ENCODE peak calls at places on chromosome 17, in six cellular contexts. S is PC-3, M is breast epithelium, U is ovary, D is small intestine, Y is HL-60. I is an unnamed sample.

GRCh38 chr17:64779344-64780095 is 117.4 kb upstream of the SMURF2 start:
- DNase-seq in S (peak; percentile 28), M (no peak), U (no peak), D (no peak), Y (no peak), I (peak; percentile 64)

GRCh38 chr17:78780335-78780734 is 1.7 kb downstream of the CYTH1 start:
- DNase-seq in S (no peak), M (no peak), U (no peak), D (no peak), Y (no peak), I (no peak)

GRCh38 chr17:2412561-2413021 is 11.7 kb upstream of the MNT start:
- DNase-seq in S (no peak), M (no peak), U (peak; percentile 49), D (no peak), Y (no peak), I (no peak)

GRCh38 chr17:8649157-8650118 is 18.9 kb upstream of the MYH10 start:
- DNase-seq in S (no peak), M (no peak), U (no peak), D (no peak), Y (no peak), I (no peak)

GRCh38 chr17:49890077-49890821 is 42.4 kb upstream of the TAC4 start:
- DNase-seq in S (no peak), M (no peak), U (no peak), D (no peak), Y (no peak), I (peak; percentile 75)

GRCh38 chr17:45144199-45145034 is 3.9 kb upstream of the HEXIM1 start:
- DNase-seq in S (no peak), M (no peak), U (peak; percentile 84), D (peak; percentile 50), Y (no peak), I (peak; percentile 74)

GRCh38 chr17:63542942-63543821 is 7.1 kb upstream of the DCAF7 start:
- DNase-seq in S (no peak), M (no peak), U (no peak), D (peak; percentile 40), Y (no peak), I (no peak)

GRCh38 chr17:77665833-77666232 is 292.7 kb upstream of the TNRC6C start:
- DNase-seq in S (no peak), M (no peak), U (no peak), D (no peak), Y (no peak), I (no peak)

GRCh38 chr17:45873728-45874127 is 20.6 kb upstream of the MAPT start:
- DNase-seq in S (peak; percentile 34), M (no peak), U (no peak), D (no peak), Y (no peak), I (no peak)

GRCh38 chr17:8922451-8922850 is 43.1 kb downstream of the PIK3R5 start:
- DNase-seq in S (peak; percentile 76), M (no peak), U (no peak), D (no peak), Y (peak; percentile 89), I (no peak)

GRCh38 chr17:78289802-78290363 is 58.5 kb downstream of the TMEM235 start:
- DNase-seq in S (peak; percentile 94), M (peak; percentile 61), U (peak; percentile 80), D (peak; percentile 85), Y (peak; percentile 84), I (peak; percentile 73)

GRCh38 chr17:14052886-14053615 is 16.3 kb upstream of the COX10 start:
- DNase-seq in S (no peak), M (no peak), U (no peak), D (no peak), Y (no peak), I (no peak)

GRCh38 chr17:16377804-16378400 is 3.0 kb upstream of the UBB start:
- DNase-seq in S (peak; percentile 93), M (no peak), U (no peak), D (no peak), Y (no peak), I (no peak)

GRCh38 chr17:6648181-6648580 is 3.2 kb downstream of the MED31 start:
- DNase-seq in S (peak; percentile 52), M (no peak), U (no peak), D (peak; percentile 40), Y (no peak), I (no peak)

GRCh38 chr17:80941743-80942211 is 49.9 kb upstream of the CHMP6 start:
- DNase-seq in S (no peak), M (no peak), U (peak; percentile 67), D (no peak), Y (no peak), I (peak; percentile 74)

GRCh38 chr17:50943575-50943933 is 77.4 kb upstream of the TOB1 start:
- DNase-seq in S (no peak), M (no peak), U (peak; percentile 11), D (peak; percentile 44), Y (no peak), I (peak; percentile 35)

GRCh38 chr17:41544497-41544896 is 16.4 kb upstream of the KRT19 start:
- DNase-seq in S (no peak), M (no peak), U (no peak), D (peak; percentile 95), Y (no peak), I (no peak)

DNA sequence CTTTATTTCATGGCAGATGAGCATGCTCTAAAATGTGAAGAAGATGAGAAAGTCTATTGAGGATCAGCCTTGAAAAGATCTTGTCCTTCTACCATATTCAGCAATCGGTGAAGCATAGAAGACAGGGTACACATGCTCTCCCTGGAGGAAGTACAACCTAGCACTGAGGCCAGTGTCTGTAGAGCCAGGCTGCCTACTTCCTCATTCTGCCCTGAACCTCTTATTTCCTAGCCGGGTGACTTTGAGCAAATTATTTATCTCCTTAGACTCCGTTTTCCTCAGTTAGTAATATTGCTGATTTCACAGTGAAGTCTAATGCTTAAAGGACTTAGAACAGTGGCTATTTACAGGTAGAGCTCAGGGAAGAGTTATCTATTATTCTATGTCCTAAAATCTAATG is 58.4 kb downstream of the TMEM100 start:
- DNase-seq in S (no peak), M (no peak), U (no peak), D (no peak), Y (peak; percentile 28), I (no peak)
- H3K27ac ChIP-seq in S (no peak overlapping the region), M (no peak overlapping the region), U (no peak overlapping the region), D (no peak overlapping the region), Y (peak overlapping the region; percentile 62), I (no peak overlapping the region)

GRCh38 chr17:48615212-48615962 is at the start of gene HOXB8:
- DNase-seq in S (peak; percentile 15), M (no peak), U (no peak), D (no peak), Y (no peak), I (no peak)
- H3K4me3 ChIP-seq in S (peak within 1 kb of the TSS; percentile 26), M (peak within 1 kb of the TSS; percentile 54), U (no peak within 1 kb of the TSS), D (peak within 1 kb of the TSS; percentile 7), Y (no peak within 1 kb of the TSS), I (peak within 1 kb of the TSS; percentile 77)

DNA sequence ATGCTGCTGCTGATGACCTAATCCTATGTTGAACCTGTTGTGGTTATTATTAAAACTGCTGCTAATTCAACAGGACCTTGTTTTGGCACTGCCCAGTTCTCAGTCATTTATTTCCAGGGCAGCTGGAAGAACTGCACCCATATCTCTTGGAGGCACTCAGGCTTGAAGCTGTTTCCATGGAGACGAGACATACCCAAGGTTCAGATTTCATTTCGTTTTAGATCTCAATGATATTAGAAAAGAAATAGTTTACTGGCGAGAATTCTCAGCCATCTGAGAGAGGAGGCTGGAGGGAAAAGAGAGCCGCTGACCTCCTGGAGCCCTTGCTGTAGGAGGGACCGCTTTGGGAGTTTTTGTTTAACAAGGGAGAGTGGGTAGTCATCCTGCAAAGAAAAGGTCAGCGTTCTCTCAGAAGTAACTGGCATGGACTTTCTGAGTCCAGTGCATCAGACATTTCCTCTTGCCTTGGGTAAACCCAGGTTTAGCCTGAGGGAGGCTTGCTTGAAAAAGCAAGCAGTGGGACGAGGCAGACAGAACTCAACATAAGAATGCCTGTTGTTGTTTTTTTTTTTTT is 75.4 kb downstream of the YPEL2 start:
- DNase-seq in S (peak; percentile 33), M (no peak), U (no peak), D (no peak), Y (no peak), I (no peak)
- H3K27ac ChIP-seq in S (no peak overlapping the region), M (peak overlapping the region; percentile 66), U (peak overlapping the region; percentile 8), D (no peak overlapping the region), Y (no peak overlapping the region), I (peak overlapping the region; percentile 71)

GRCh38 chr17:56595831-56596740 is 2.6 kb downstream of the NOG start:
- DNase-seq in S (peak; percentile 67), M (no peak), U (no peak), D (peak; percentile 12), Y (no peak), I (no peak)

GRCh38 chr17:56598471-56598870 is 5.0 kb downstream of the NOG start:
- DNase-seq in S (peak; percentile 79), M (no peak), U (no peak), D (no peak), Y (no peak), I (no peak)

GRCh38 chr17:56594528-56595418 is 1.3 kb downstream of the NOG start:
- DNase-seq in S (peak; percentile 56), M (no peak), U (no peak), D (peak; percentile 15), Y (peak; percentile 31), I (peak; percentile 35)

GRCh38 chr17:56597495-56597990 is 4.0 kb downstream of the NOG start:
- DNase-seq in S (peak; percentile 47), M (no peak), U (no peak), D (no peak), Y (no peak), I (no peak)

GRCh38 chr17:56596741-56597494 is 3.4 kb downstream of the NOG start:
- DNase-seq in S (no peak), M (no peak), U (no peak), D (no peak), Y (no peak), I (peak; percentile 19)
- H3K4me3 ChIP-seq in S (peak overlapping the region; percentile 68), M (peak overlapping the region; percentile 62), U (no peak overlapping the region), D (no peak overlapping the region), Y (peak overlapping the region; percentile 14), I (peak overlapping the region; percentile 81)

GRCh38 chr17:74072340-74072739 is 131.1 kb upstream of the RPL38 start:
- DNase-seq in S (no peak), M (no peak), U (no peak), D (no peak), Y (no peak), I (no peak)

GRCh38 chr17:74078363-74078762 is 125.1 kb upstream of the RPL38 start:
- DNase-seq in S (no peak), M (no peak), U (no peak), D (no peak), Y (no peak), I (no peak)

GRCh38 chr17:74076446-74076845 is 127.0 kb upstream of the RPL38 start:
- DNase-seq in S (no peak), M (no peak), U (no peak), D (no peak), Y (no peak), I (no peak)

GRCh38 chr17:74080936-74081335 is 122.5 kb upstream of the RPL38 start:
- DNase-seq in S (no peak), M (no peak), U (no peak), D (no peak), Y (no peak), I (no peak)

DNA sequence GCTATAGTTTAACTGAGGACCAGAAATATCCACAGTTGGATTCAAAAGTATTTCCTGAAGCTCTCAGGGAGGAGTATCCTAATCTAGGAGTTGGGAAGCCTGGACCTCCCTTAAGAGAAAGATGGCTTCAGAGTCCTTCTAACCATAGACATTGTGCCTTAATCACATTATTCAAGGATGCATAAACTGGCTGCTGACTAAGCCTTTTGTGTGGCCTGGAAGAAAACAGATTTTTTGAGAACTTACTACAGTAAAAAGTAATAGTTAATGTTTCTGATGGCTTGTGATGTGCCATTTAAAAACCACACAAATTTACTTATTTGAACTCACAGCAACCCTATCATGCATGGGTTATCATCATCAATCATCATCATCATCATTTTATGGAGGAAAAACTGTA is 126.2 kb upstream of the RPL38 start:
- DNase-seq in S (no peak), M (no peak), U (no peak), D (no peak), Y (no peak), I (no peak)
- H3K27ac ChIP-seq in S (no peak overlapping the region), M (no peak overlapping the region), U (no peak overlapping the region), D (no peak overlapping the region), Y (no peak overlapping the region), I (no peak overlapping the region)